ENCODE peak calls at places on chromosomes 16 and 17, in six cellular contexts. L, G, W, B, D and E are unnamed samples.
A peak's percentile ranks its signal among the peaks of the same experiment; 100 is the strongest.

GRCh38 chr16:85994492-85995433 is 95.8 kb downstream of the IRF8 start:
- ATAC-seq in L (no peak), G (no peak), W (no peak), B (no peak), D (no peak), E (no peak)

GRCh38 chr16:66701061-66701460 is 4.5 kb upstream of the CMTM4 start:
- ATAC-seq in L (no peak), G (no peak), W (no peak), B (no peak), D (no peak), E (no peak)

GRCh38 chr16:14106457-14106856 is 35.3 kb downstream of the MRTFB start:
- ATAC-seq in L (no peak), G (no peak), W (no peak), B (no peak), D (peak; percentile 92), E (no peak)

GRCh38 chr16:75218256-75219076 is at the start of gene CTRB1:
- ATAC-seq in L (peak; percentile 13), G (no peak), W (no peak), B (no peak), D (peak; percentile 54), E (no peak)

GRCh38 chr17:36721560-36722120 is 120.3 kb downstream of the MRM1 start:
- ATAC-seq in L (peak; percentile 2), G (no peak), W (no peak), B (no peak), D (no peak), E (no peak)

GRCh38 chr17:3589784-3590183 is 19.4 kb downstream of the TRPV1 start:
- ATAC-seq in L (no peak), G (no peak), W (no peak), B (no peak), D (no peak), E (no peak)

GRCh38 chr17:17575360-17576251 is 15.9 kb downstream of the PEMT start:
- ATAC-seq in L (no peak), G (peak; percentile 13), W (no peak), B (peak; percentile 31), D (no peak), E (peak; percentile 32)

GRCh38 chr17:50079334-50080095 is 15.6 kb upstream of the PDK2 start:
- ATAC-seq in L (peak; percentile 92), G (peak; percentile 67), W (peak; percentile 93), B (peak; percentile 27), D (peak; percentile 92), E (peak; percentile 56)

GRCh38 chr16:83215417-83216001 is 588.7 kb downstream of the CDH13 start:
- ATAC-seq in L (peak; percentile 83), G (peak; percentile 63), W (peak; percentile 77), B (no peak), D (peak; percentile 83), E (no peak)

GRCh38 chr16:27446721-27447120 is 44.7 kb downstream of the IL21R start:
- ATAC-seq in L (no peak), G (peak; percentile 39), W (no peak), B (peak; percentile 31), D (no peak), E (no peak)

GRCh38 chr16:57194512-57194911 is 8.4 kb downstream of the RSPRY1 start:
- ATAC-seq in L (no peak), G (peak; percentile 91), W (peak; percentile 97), B (peak; percentile 53), D (peak; percentile 97), E (no peak)

GRCh38 chr17:4585203-4585939 is 1.0 kb downstream of the SMTNL2 start:
- ATAC-seq in L (no peak), G (no peak), W (no peak), B (no peak), D (peak; percentile 6), E (no peak)

GRCh38 chr17:49994085-49995054 is 654 bp downstream of the DLX3 start:
- ATAC-seq in L (no peak), G (peak; percentile 28), W (no peak), B (no peak), D (peak; percentile 7), E (no peak)

GRCh38 chr16:11949527-11949926 is 7.7 kb upstream of the NPIPB2 start:
- ATAC-seq in L (peak; percentile 96), G (peak; percentile 95), W (peak; percentile 99), B (peak; percentile 90), D (peak; percentile 97), E (peak; percentile 34)

GRCh38 chr17:78763561-78763960 is 18.5 kb downstream of the CYTH1 start:
- ATAC-seq in L (no peak), G (no peak), W (no peak), B (no peak), D (no peak), E (no peak)

GRCh38 chr17:49343273-49343672 is 18.8 kb downstream of the ZNF652 start:
- ATAC-seq in L (no peak), G (no peak), W (no peak), B (no peak), D (no peak), E (no peak)

GRCh38 chr17:4463818-4464501 is 30.2 kb downstream of the SPNS3 start:
- ATAC-seq in L (no peak), G (no peak), W (no peak), B (no peak), D (no peak), E (no peak)

GRCh38 chr17:17403899-17404576 is 72.8 kb upstream of the MED9 start:
- ATAC-seq in L (no peak), G (no peak), W (no peak), B (peak; percentile 47), D (no peak), E (no peak)

GRCh38 chr17:73028311-73028755 is 64.2 kb downstream of the SLC39A11 start:
- ATAC-seq in L (no peak), G (no peak), W (no peak), B (no peak), D (peak; percentile 62), E (no peak)

GRCh38 chr16:23141959-23142740 is 7.1 kb downstream of the USP31 start:
- ATAC-seq in L (peak; percentile 56), G (no peak), W (no peak), B (no peak), D (peak; percentile 90), E (peak; percentile 82)
- H3K27ac ChIP-seq in L (no peak overlapping the region), G (no peak overlapping the region), W (no peak overlapping the region), B (no peak overlapping the region), D (peak overlapping the region; percentile 81), E (peak overlapping the region; percentile 89)

DNA sequence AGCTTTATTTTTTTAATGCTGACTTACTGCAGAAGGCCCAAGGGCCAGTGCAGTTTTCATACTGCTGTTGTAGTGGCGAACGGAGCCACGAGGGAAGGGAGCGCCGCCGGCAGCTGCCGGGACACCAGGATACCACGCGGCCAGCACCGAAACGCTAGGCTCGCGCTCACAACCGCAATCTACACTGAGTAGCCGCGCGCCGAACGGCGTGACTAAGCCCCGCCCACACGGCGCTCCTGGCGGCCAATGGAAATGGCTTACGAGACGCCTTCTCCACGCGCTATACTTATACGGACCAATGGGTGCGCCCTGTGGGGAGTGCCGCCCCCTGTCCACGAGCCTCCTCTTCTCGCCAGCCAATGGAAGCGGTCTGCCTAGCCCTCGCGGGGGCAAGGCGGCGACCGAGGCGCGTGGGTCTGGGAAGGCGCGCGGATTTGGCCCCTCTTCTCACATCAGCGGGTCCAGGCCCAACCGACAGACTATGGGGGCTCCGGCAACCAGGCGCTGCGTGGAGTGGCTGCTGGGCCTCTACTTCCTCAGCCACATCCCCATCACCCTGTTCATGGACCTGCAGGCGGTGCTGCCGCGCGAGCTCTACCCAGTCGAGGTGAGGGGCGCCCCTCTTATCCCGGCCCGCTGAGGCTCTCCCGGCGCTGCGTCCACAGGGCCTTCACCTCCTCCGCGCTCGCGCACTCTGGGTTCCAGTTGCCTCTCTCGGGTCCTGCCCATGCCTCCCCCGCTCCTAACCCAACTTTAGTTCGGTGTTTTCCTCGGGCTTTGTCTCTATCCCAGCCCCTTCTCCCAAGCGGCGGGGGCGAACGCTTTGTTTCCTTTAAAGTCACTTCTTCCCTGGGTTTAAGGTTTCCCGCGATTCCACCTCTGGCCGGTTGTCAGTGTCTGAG is at the start of gene TMEM97:
- ATAC-seq in L (peak; percentile 96), G (peak; percentile 99), W (peak; percentile 97), B (peak; percentile 99), D (peak; percentile 97), E (peak; percentile 99)
- TF ChIP-seq POLR2AphosphoS5 in L (peak; percentile 51), G (peak; percentile 86), W (peak; percentile 82), B (peak; percentile 72), D (peak; percentile 70), E (peak; percentile 35)

DNA sequence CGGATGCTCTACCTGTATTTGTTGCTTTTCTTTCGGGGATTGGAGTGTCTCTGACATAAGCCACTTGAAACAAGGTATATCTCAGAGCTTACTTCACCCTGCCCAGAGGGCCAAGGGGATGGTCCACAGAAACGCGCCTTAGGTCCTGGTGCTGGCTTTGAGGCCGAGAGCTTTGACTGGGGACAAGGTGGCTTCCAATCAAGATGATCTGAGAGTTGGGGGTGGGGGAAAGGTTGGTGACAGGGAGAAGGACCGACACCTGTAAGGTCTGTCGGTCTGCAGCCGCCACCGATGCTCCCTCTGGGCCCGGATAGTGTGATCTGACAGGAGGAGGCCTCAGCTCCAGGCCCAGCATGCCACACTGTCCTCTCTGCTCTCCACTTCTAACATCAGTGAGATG is 21.8 kb upstream of the SPATA32 start:
- ATAC-seq in L (no peak), G (no peak), W (no peak), B (no peak), D (no peak), E (no peak)
- H3K27ac ChIP-seq in L (no peak overlapping the region), G (peak overlapping the region; percentile 59), W (peak overlapping the region; percentile 42), B (peak overlapping the region; percentile 20), D (no peak overlapping the region), E (peak overlapping the region; percentile 21)

GRCh38 chr16:20675488-20676267 is 21.8 kb downstream of the ACSM1 start:
- ATAC-seq in L (peak; percentile 78), G (no peak), W (peak; percentile 85), B (peak; percentile 86), D (peak; percentile 42), E (peak; percentile 62)
- TF ChIP-seq POLR2AphosphoS5 in L (no peak), G (no peak), W (no peak), B (no peak), D (no peak), E (no peak)

GRCh38 chr16:68328860-68329370 is 18.1 kb downstream of the PRMT7 start:
- ATAC-seq in L (no peak), G (no peak), W (no peak), B (no peak), D (no peak), E (no peak)
- H3K27ac ChIP-seq in L (no peak overlapping the region), G (no peak overlapping the region), W (no peak overlapping the region), B (no peak overlapping the region), D (no peak overlapping the region), E (no peak overlapping the region)

GRCh38 chr16:3003582-3004270 is 9.0 kb upstream of the CLDN9 start:
- ATAC-seq in L (peak; percentile 92), G (peak; percentile 97), W (peak; percentile 93), B (peak; percentile 98), D (peak; percentile 91), E (peak; percentile 99)
- TF ChIP-seq POLR2AphosphoS5 in L (no peak), G (peak; percentile 51), W (no peak), B (peak; percentile 41), D (no peak), E (peak; percentile 58)

GRCh38 chr17:38721802-38722201 is 8.3 kb upstream of the CISD3 start:
- ATAC-seq in L (no peak), G (no peak), W (no peak), B (no peak), D (no peak), E (no peak)
- H3K27ac ChIP-seq in L (no peak overlapping the region), G (no peak overlapping the region), W (no peak overlapping the region), B (no peak overlapping the region), D (no peak overlapping the region), E (peak overlapping the region; percentile 15)

GRCh38 chr16:30948087-30948955 is 547 bp upstream of the ORAI3 start:
- ATAC-seq in L (peak; percentile 52), G (peak; percentile 78), W (peak; percentile 63), B (peak; percentile 83), D (peak; percentile 19), E (peak; percentile 79)
- TF ChIP-seq POLR2AphosphoS5 in L (no peak), G (peak; percentile 93), W (peak; percentile 74), B (no peak), D (no peak), E (peak; percentile 46)